ENCODE peak calls at places on chromosome X, in nine cellular contexts. B is tibial nerve, I is ovary, N is stomach, E is esophagus muscularis mucosa, R is sigmoid colon, M is suprapubic skin, X is SK-N-SH, Y is transverse colon. A is an unnamed sample.

GRCh38 chrX:100995469-100995868 is 26.0 kb downstream of the ARL13A start:
- DNase-seq in B (no peak), I (no peak), N (no peak), E (no peak), R (no peak), M (no peak), X (no peak), Y (no peak), A (no peak)

GRCh38 chrX:143632625-143633387 is 3.1 kb downstream of the SLITRK4 start:
- DNase-seq in B (no peak), I (no peak), N (no peak), E (no peak), R (no peak), M (no peak), X (no peak), Y (no peak), A (no peak)

GRCh38 chrX:34382416-34382815 is 250.3 kb upstream of the FAM47A start:
- DNase-seq in B (no peak), I (no peak), N (no peak), E (no peak), R (no peak), M (no peak), X (no peak), Y (no peak), A (no peak)

GRCh38 chrX:23334871-23335599 is 386 bp downstream of the PTCHD1 start:
- DNase-seq in B (no peak), I (no peak), N (no peak), E (no peak), R (no peak), M (no peak), X (peak; percentile 46), Y (no peak), A (no peak)

GRCh38 chrX:155094468-155095061 is 23.3 kb downstream of the BRCC3 start:
- DNase-seq in B (no peak), I (no peak), N (no peak), E (no peak), R (no peak), M (no peak), X (peak; percentile 57), Y (no peak), A (no peak)

GRCh38 chrX:101958139-101958538 is 26.3 kb upstream of the ZMAT1 start:
- DNase-seq in B (no peak), I (no peak), N (no peak), E (no peak), R (no peak), M (no peak), X (no peak), Y (no peak), A (no peak)

GRCh38 chrX:63761639-63762038 is 23.4 kb downstream of the ARHGEF9 start:
- DNase-seq in B (no peak), I (no peak), N (no peak), E (no peak), R (no peak), M (no peak), X (no peak), Y (no peak), A (no peak)

GRCh38 chrX:121479406-121479805 is 432.0 kb downstream of the GLUD2 start:
- DNase-seq in B (no peak), I (no peak), N (no peak), E (no peak), R (no peak), M (no peak), X (no peak), Y (no peak), A (no peak)

GRCh38 chrX:133335027-133335426 is 80.3 kb downstream of the GPC4 start:
- DNase-seq in B (peak; percentile 43), I (no peak), N (no peak), E (no peak), R (no peak), M (no peak), X (peak; percentile 32), Y (peak; percentile 13), A (no peak)

GRCh38 chrX:45769919-45770582 is 569.4 kb upstream of the DIPK2B start:
- DNase-seq in B (peak; percentile 49), I (peak; percentile 76), N (peak; percentile 56), E (peak; percentile 92), R (peak; percentile 91), M (peak; percentile 83), X (peak; percentile 9), Y (peak; percentile 71), A (peak; percentile 83)

GRCh38 chrX:123884809-123885408 is 25.1 kb downstream of the XIAP start:
- DNase-seq in B (peak; percentile 50), I (no peak), N (no peak), E (no peak), R (no peak), M (no peak), X (peak; percentile 60), Y (no peak), A (no peak)

GRCh38 chrX:135632353-135632752 is 81.1 kb upstream of the CT45A1 start:
- DNase-seq in B (no peak), I (no peak), N (no peak), E (no peak), R (no peak), M (no peak), X (no peak), Y (no peak), A (no peak)

GRCh38 chrX:123291623-123292022 is 107.5 kb downstream of the GRIA3 start:
- DNase-seq in B (no peak), I (no peak), N (peak; percentile 42), E (no peak), R (no peak), M (no peak), X (peak; percentile 3), Y (no peak), A (no peak)

GRCh38 chrX:19177710-19178109 is 55.4 kb upstream of the ADGRG2 start:
- DNase-seq in B (no peak), I (no peak), N (no peak), E (no peak), R (no peak), M (no peak), X (no peak), Y (no peak), A (no peak)

GRCh38 chrX:19178402-19178801 is 56.1 kb upstream of the ADGRG2 start:
- DNase-seq in B (no peak), I (no peak), N (no peak), E (no peak), R (no peak), M (no peak), X (no peak), Y (no peak), A (no peak)

GRCh38 chrX:19179389-19179788 is 57.1 kb upstream of the ADGRG2 start:
- DNase-seq in B (no peak), I (no peak), N (no peak), E (no peak), R (no peak), M (no peak), X (no peak), Y (no peak), A (no peak)

GRCh38 chrX:19174401-19175025 is 52.2 kb upstream of the ADGRG2 start:
- DNase-seq in B (peak; percentile 6), I (no peak), N (no peak), E (no peak), R (no peak), M (no peak), X (no peak), Y (no peak), A (no peak)

DNA sequence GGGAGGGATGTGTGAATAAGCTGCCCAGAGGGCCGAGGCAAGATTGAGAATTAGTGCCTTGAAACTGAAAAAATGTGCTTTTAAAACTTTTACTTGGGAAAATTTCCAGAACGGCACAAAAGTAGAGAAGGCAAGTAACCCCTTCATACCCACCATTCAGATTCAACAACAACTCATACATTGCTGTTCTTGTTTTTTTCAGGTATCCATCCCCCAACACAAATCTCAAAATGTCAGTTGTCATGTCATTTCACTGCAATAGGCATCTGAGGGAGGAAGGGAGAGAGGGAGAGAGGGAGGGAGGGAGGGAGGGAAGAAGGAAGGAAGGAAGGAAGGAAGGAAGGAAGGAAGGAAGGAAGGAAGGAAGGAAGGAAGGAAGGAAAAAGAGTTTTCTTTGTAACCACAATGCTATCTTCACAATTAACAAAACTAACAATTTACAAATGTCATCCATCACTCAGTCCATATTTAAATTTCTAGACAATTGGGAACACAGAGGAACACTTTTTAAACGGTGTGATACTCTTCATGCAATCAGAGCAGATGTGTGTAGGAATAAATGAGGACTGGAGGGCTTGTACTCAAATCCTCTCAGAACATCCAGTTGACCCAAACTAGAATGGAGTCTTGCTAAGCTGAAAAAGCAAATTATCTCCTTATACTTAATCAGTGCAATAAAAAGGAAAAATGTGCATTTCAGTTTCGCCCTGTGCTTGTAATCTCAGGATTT is 54.8 kb upstream of the ADGRG2 start:
- DNase-seq in B (no peak), I (no peak), N (no peak), E (no peak), R (no peak), M (no peak), X (no peak), Y (no peak), A (no peak)
- H3K4me1 ChIP-seq in B (no peaks in the 10 kb centered on the region), I (no peaks in the 10 kb centered on the region), N (no peaks in the 10 kb centered on the region), E (no peaks in the 10 kb centered on the region), R (no peaks in the 10 kb centered on the region), M (no peaks in the 10 kb centered on the region), X (no peaks in the 10 kb centered on the region), Y (no peaks in the 10 kb centered on the region), A (no peaks in the 10 kb centered on the region)

GRCh38 chrX:54930291-54931049 is 9.8 kb downstream of the TRO start:
- DNase-seq in B (no peak), I (no peak), N (no peak), E (no peak), R (no peak), M (no peak), X (no peak), Y (no peak), A (no peak)
- TF ChIP-seq EP300 in B (no peak), I (no peak), N (no peak), E (no peak), R (no peak), M (no peak), X (no peak), Y (no peak), A (no peak)

GRCh38 chrX:41599507-41599906 is 89.3 kb upstream of the GPR34 start:
- DNase-seq in B (no peak), I (no peak), N (no peak), E (no peak), R (no peak), M (no peak), X (no peak), Y (no peak), A (no peak)
- H3K4me1 ChIP-seq in B (no peaks in the 10 kb centered on the region), I (no peaks in the 10 kb centered on the region), N (no peaks in the 10 kb centered on the region), E (peaks cover 7% of the 10 kb centered on the region), R (no peaks in the 10 kb centered on the region), M (no peaks in the 10 kb centered on the region), X (no peaks in the 10 kb centered on the region), Y (no peaks in the 10 kb centered on the region), A (no peaks in the 10 kb centered on the region)

GRCh38 chrX:153702350-153703035 is 14.8 kb downstream of the SLC6A8 start:
- DNase-seq in B (no peak), I (no peak), N (no peak), E (no peak), R (no peak), M (no peak), X (no peak), Y (no peak), A (peak; percentile 33)
- TF ChIP-seq EP300 in B (no peak), I (no peak), N (no peak), E (no peak), R (no peak), M (no peak), X (no peak), Y (no peak), A (no peak)

DNA sequence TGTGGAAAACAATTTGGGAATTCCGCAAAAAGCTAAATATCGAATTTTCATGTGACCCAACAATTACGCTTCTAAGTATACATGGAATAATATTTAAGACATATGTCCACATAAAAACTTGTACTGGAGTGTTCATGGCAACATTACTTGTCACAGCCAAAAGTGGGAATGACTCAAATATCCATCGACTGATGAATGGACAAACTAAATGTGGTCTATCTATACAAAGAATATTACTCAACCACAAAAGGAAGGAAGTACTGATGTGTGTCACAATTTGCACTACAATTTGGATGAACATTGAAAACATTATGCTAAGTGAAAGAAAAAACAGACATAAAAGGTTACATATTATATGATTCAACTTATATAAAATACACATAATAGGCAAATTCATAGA is 71.9 kb downstream of the AFF2 start:
- DNase-seq in B (no peak), I (no peak), N (no peak), E (no peak), R (no peak), M (no peak), X (no peak), Y (no peak), A (no peak)
- H3K4me1 ChIP-seq in B (no peaks in the 10 kb centered on the region), I (no peaks in the 10 kb centered on the region), N (no peaks in the 10 kb centered on the region), E (no peaks in the 10 kb centered on the region), R (no peaks in the 10 kb centered on the region), M (no peaks in the 10 kb centered on the region), X (no peaks in the 10 kb centered on the region), Y (no peaks in the 10 kb centered on the region), A (no peaks in the 10 kb centered on the region)